ENCODE peak calls at places on chromosomes 2 and 18, in four cellular contexts. W, E, G and X are unnamed samples.

GRCh38 chr2:239276813-239277193 is 124.0 kb downstream of the HDAC4 start:
- DNase-seq in W (no peak), E (no peak), G (no peak), X (no peak)

GRCh38 chr2:20496477-20496876 is 49.6 kb downstream of the RHOB start:
- DNase-seq in W (no peak), E (no peak), G (no peak), X (no peak)

GRCh38 chr2:43001787-43002468 is 209.5 kb upstream of the HAAO start:
- DNase-seq in W (no peak), E (no peak), G (no peak), X (no peak)

GRCh38 chr18:46253498-46253897 is 149.3 kb downstream of the HAUS1 start:
- DNase-seq in W (no peak), E (no peak), G (no peak), X (no peak)

GRCh38 chr18:9855686-9856085 is 30.1 kb upstream of the TXNDC2 start:
- DNase-seq in W (no peak), E (no peak), G (no peak), X (no peak)

GRCh38 chr2:95234286-95234785 is 27.0 kb downstream of the ZNF892 start:
- DNase-seq in W (no peak), E (no peak), G (no peak), X (no peak)

GRCh38 chr2:45264227-45265225 is 255.3 kb upstream of the SIX2 start:
- DNase-seq in W (no peak), E (no peak), G (no peak), X (no peak)

GRCh38 chr2:55530539-55531081 is 11.1 kb downstream of the CFAP36 start:
- DNase-seq in W (no peak), E (no peak), G (no peak), X (no peak)

GRCh38 chr18:65750421-65751144 is at the start of gene CDH7:
- DNase-seq in W (peak), E (no peak), G (no peak), X (no peak)

GRCh38 chr2:119710281-119710680 is 31.3 kb downstream of the TMEM177 start:
- DNase-seq in W (no peak), E (no peak), G (no peak), X (no peak)

GRCh38 chr2:196330645-196331044 is 159.3 kb upstream of the STK17B start:
- DNase-seq in W (no peak), E (no peak), G (no peak), X (no peak)